ENCODE peak calls at places on chromosomes 7 and 10, in seven cellular contexts. Q is GM23338, U is Panc1, T is transverse colon, S is suprapubic skin, E is K562, G is H1. J is an unnamed sample.
A peak's percentile ranks its signal among the peaks of the same experiment; 100 is the strongest.

GRCh38 chr7:74302745-74303221 is 13.6 kb downstream of the CLIP2 start:
- DNase-seq in E (peak; percentile 37), T (no peak), Q (no peak), U (no peak), G (no peak), S (no peak), J (no peak)

GRCh38 chr10:45439873-45440272 is 65.9 kb downstream of the ALOX5 start:
- DNase-seq in Q (no peak), G (no peak), T (no peak), U (no peak), S (no peak), E (no peak), J (no peak)

GRCh38 chr10:14173706-14174594 is 156.8 kb downstream of the FRMD4A start:
- DNase-seq in E (no peak), Q (peak; percentile 65), U (no peak), T (no peak), G (no peak), S (no peak), J (no peak)

GRCh38 chr10:95133997-95134396 is 60.0 kb upstream of the ACSM6 start:
- DNase-seq in G (no peak), E (no peak), T (no peak), S (no peak), Q (peak; percentile 26), U (no peak), J (no peak)

GRCh38 chr7:132557489-132558044 is 18.7 kb downstream of the PLXNA4 start:
- DNase-seq in G (no peak), E (no peak), T (no peak), Q (peak; percentile 47), S (no peak), U (no peak), J (no peak)

GRCh38 chr10:110336111-110336721 is 31.5 kb upstream of the SMNDC1 start:
- DNase-seq in E (no peak), G (no peak), U (no peak), Q (peak; percentile 64), S (no peak), T (no peak), J (no peak)

GRCh38 chr10:128063736-128064614 is 62.2 kb downstream of the MKI67 start:
- DNase-seq in G (no peak), S (peak; percentile 71), T (no peak), E (no peak), U (no peak), Q (peak; percentile 30), J (no peak)

GRCh38 chr7:101941481-101942383 is 124.3 kb downstream of the CUX1 start:
- DNase-seq in S (no peak), T (peak; percentile 65), E (no peak), G (no peak), Q (no peak), U (peak; percentile 78), J (no peak)

GRCh38 chr7:126667742-126668366 is 584.9 kb downstream of the GRM8 start:
- DNase-seq in T (no peak), S (no peak), E (peak; percentile 75), G (no peak), U (no peak), Q (no peak), J (peak; percentile 16)

GRCh38 chr10:27779462-27779861 is 33.8 kb upstream of the MKX start:
- DNase-seq in U (no peak), Q (no peak), E (no peak), G (no peak), T (no peak), S (no peak), J (no peak)

GRCh38 chr10:5761220-5761619 is 52.0 kb downstream of the GDI2 start:
- DNase-seq in S (no peak), U (no peak), E (no peak), G (no peak), Q (no peak), T (no peak), J (no peak)

GRCh38 chr7:148607151-148607661 is 16.6 kb downstream of the C7orf33 start:
- DNase-seq in Q (peak; percentile 90), E (no peak), G (no peak), S (no peak), U (no peak), T (no peak), J (no peak)

GRCh38 chr7:23544913-23545354 is 13.2 kb upstream of the TRA2A start:
- DNase-seq in E (no peak), S (no peak), U (peak; percentile 64), T (no peak), Q (peak; percentile 76), G (no peak), J (no peak)

GRCh38 chr7:69912846-69913245 is 314.6 kb downstream of the AUTS2 start:
- DNase-seq in G (no peak), U (no peak), T (no peak), E (no peak), S (no peak), Q (no peak), J (no peak)

GRCh38 chr10:30744124-30744523 is 114.6 kb upstream of the LYZL2 start:
- DNase-seq in U (no peak), G (no peak), S (no peak), Q (no peak), E (no peak), T (no peak), J (no peak)

GRCh38 chr10:126569513-126570447 is 100.7 kb downstream of the C10orf90 start:
- DNase-seq in S (no peak), U (peak; percentile 30), Q (no peak), E (no peak), G (no peak), T (no peak), J (no peak)

GRCh38 chr10:85105614-85106013 is 777.2 kb downstream of the CCSER2 start:
- DNase-seq in Q (peak; percentile 41), E (no peak), S (no peak), G (peak; percentile 19), U (no peak), T (no peak), J (no peak)

GRCh38 chr7:155848691-155849690 is 36.7 kb upstream of the SHH start:
- DNase-seq in G (no peak), E (no peak), T (peak; percentile 32), U (no peak), Q (no peak), S (peak; percentile 54), J (no peak)

GRCh38 chr7:41627921-41628320 is 75.0 kb downstream of the INHBA start:
- DNase-seq in S (no peak), G (peak; percentile 17), T (no peak), E (no peak), Q (peak; percentile 54), U (no peak), J (no peak)

GRCh38 chr10:110919349-110919931 is at the start of gene SHOC2:
- DNase-seq in E (peak; percentile 82), S (peak; percentile 100), U (no peak), G (no peak), Q (peak; percentile 100), T (peak; percentile 99), J (peak; percentile 96)

GRCh38 chr10:1954339-1954738 is 217.0 kb upstream of the ADARB2 start:
- DNase-seq in Q (no peak), S (no peak), T (no peak), G (no peak), E (no peak), U (no peak), J (no peak)

GRCh38 chr10:9285698-9286097 is 1231.2 kb downstream of the GATA3 start:
- DNase-seq in S (no peak), E (no peak), Q (no peak), G (no peak), U (no peak), T (no peak), J (no peak)

GRCh38 chr10:14573666-14574261 is 200.9 kb downstream of the FAM107B start:
- DNase-seq in S (no peak), G (no peak), U (peak; percentile 86), T (no peak), E (no peak), Q (no peak), J (no peak)

GRCh38 chr7:150324366-150324961 is 1.1 kb upstream of the ACTR3C start:
- DNase-seq in U (no peak), E (peak; percentile 50), T (no peak), Q (peak; percentile 17), S (no peak), G (no peak), J (peak; percentile 47)
- TF ChIP-seq POLR2AphosphoS5 in U (no peak), E (no peak), T (peak; percentile 18), Q (no peak), S (no peak), G (no peak), J (no peak)

GRCh38 chr10:130378556-130379400 is 242.6 kb downstream of the GLRX3 start:
- DNase-seq in S (peak; percentile 50), Q (no peak), E (peak; percentile 37), G (no peak), U (no peak), T (no peak), J (no peak)
- TF ChIP-seq CTCF in S (no peak), Q (no peak), E (no peak), G (peak; percentile 66), U (no peak), T (no peak), J (no peak)

GRCh38 chr10:97852277-97852676 is 2.6 kb downstream of the GOLGA7B start:
- DNase-seq in Q (no peak), G (no peak), T (no peak), E (no peak), S (no peak), U (no peak), J (no peak)

GRCh38 chr10:97851341-97852001 is 1.8 kb downstream of the GOLGA7B start:
- DNase-seq in T (no peak), E (no peak), G (no peak), Q (no peak), S (no peak), U (no peak), J (no peak)

GRCh38 chr10:97853006-97853405 is 3.4 kb downstream of the GOLGA7B start:
- DNase-seq in T (no peak), Q (no peak), S (no peak), G (no peak), U (no peak), E (no peak), J (no peak)

GRCh38 chr10:97858001-97858439 is 8.4 kb downstream of the GOLGA7B start:
- DNase-seq in U (no peak), G (no peak), S (no peak), Q (no peak), E (no peak), T (no peak), J (peak; percentile 38)

GRCh38 chr10:97854735-97855134 is 5.1 kb downstream of the GOLGA7B start:
- DNase-seq in G (no peak), Q (no peak), S (no peak), U (no peak), E (no peak), T (no peak), J (no peak)
- TF ChIP-seq POLR2AphosphoS5 in G (no peak), Q (no peak), S (no peak), U (no peak), E (no peak), T (no peak), J (no peak)

DNA sequence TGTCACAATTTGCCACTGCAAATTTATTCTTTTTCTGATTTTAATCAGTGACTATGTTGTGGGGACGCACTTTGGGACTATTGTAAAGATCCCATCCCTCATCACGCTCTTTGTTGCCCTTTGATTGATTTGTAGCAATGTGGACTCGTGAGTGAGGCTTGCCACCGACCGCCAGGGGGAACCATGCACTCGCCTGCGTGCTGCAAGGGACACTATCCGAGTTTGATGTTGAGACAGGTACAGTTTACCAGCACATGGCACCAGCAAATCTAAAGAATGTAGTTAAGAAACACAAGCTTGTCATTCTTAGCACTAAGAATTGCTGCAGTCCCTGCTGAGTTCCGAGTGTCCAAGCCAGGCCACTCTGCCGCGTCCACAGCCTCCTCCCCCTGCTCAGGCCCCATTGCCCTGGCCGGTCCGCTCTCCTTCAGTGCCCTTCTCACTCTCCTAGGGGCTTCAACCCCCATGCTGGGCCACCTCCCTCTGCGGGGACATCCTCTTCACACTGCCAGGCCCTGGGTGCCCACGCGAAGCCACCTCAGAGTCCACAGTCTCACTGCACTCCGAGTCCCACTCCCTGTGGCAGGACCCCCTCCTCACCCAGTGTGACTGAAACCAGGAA is 2.0 kb upstream of the SFTPA2 start:
- DNase-seq in E (peak; percentile 59), Q (peak; percentile 85), T (peak; percentile 71), G (peak; percentile 34), U (peak; percentile 39), S (no peak), J (peak; percentile 82)
- TF ChIP-seq CTCF in E (peak; percentile 93), Q (peak; percentile 98), T (peak; percentile 72), G (peak; percentile 95), U (peak; percentile 98), S (peak; percentile 82), J (peak; percentile 74)